ENCODE peak calls at places on chromosomes 7 and 10, in eight cellular contexts. M, L, H, S, X, B, G and A are unnamed samples.

GRCh38 chr10:79190740-79191261 is 122.0 kb downstream of the ZMIZ1 start:
- DNase-seq in B (no peak), X (no peak), M (no peak), S (no peak), H (no peak), G (no peak), L (no peak), A (no peak)

GRCh38 chr10:97683556-97684357 is 3.3 kb downstream of the AVPI1 start:
- DNase-seq in M (peak; percentile 66), X (no peak), B (no peak), L (peak; percentile 64), H (no peak), G (no peak), S (no peak), A (no peak)

GRCh38 chr10:13352519-13352918 is 4.4 kb upstream of the SEPHS1 start:
- DNase-seq in H (peak; percentile 28), B (no peak), M (no peak), S (no peak), G (no peak), L (no peak), X (no peak), A (no peak)

GRCh38 chr7:55774327-55775050 is 88.1 kb downstream of the SEPTIN14 start:
- DNase-seq in L (no peak), X (peak; percentile 52), S (no peak), H (no peak), M (peak; percentile 76), G (no peak), B (no peak), A (no peak)

GRCh38 chr7:23337374-23337773 is 38.2 kb downstream of the MALSU1 start:
- DNase-seq in X (no peak), G (no peak), B (no peak), S (no peak), L (no peak), M (no peak), H (no peak), A (no peak)

GRCh38 chr10:73876157-73876556 is 1.8 kb upstream of the CAMK2G start:
- DNase-seq in L (no peak), B (no peak), X (no peak), H (no peak), M (no peak), S (no peak), G (no peak), A (no peak)

GRCh38 chr7:132001166-132001565 is 444.7 kb upstream of the PODXL start:
- DNase-seq in L (no peak), S (no peak), M (no peak), X (no peak), B (no peak), H (no peak), G (no peak), A (no peak)

GRCh38 chr7:35617076-35617475 is 77.9 kb downstream of the HERPUD2 start:
- DNase-seq in S (no peak), X (no peak), G (no peak), L (no peak), H (no peak), B (no peak), M (no peak), A (no peak)

GRCh38 chr7:41199136-41199535 is 503.8 kb downstream of the INHBA start:
- DNase-seq in H (no peak), G (no peak), L (no peak), X (no peak), B (no peak), M (no peak), S (no peak), A (no peak)

GRCh38 chr7:27194641-27195379 is 5.1 kb downstream of the HOXA13 start:
- DNase-seq in M (no peak), X (no peak), G (no peak), S (no peak), B (no peak), L (no peak), H (no peak), A (no peak)

GRCh38 chr7:133364959-133365680 is 112.2 kb downstream of the EXOC4 start:
- DNase-seq in X (no peak), B (no peak), S (no peak), H (no peak), G (no peak), M (peak; percentile 23), L (no peak), A (no peak)
- TF ChIP-seq CTCF in X (no peak), B (no peak), S (no peak), H (no peak), G (no peak), M (no peak), L (no peak), A (no peak)

GRCh38 chr10:71456631-71457030 is 59.9 kb downstream of the CDH23 start:
- DNase-seq in H (no peak), B (no peak), G (no peak), M (no peak), S (no peak), L (no peak), X (no peak), A (no peak)
- TF ChIP-seq CTCF in H (no peak), B (no peak), G (no peak), M (no peak), S (no peak), L (no peak), X (no peak), A (no peak)

DNA sequence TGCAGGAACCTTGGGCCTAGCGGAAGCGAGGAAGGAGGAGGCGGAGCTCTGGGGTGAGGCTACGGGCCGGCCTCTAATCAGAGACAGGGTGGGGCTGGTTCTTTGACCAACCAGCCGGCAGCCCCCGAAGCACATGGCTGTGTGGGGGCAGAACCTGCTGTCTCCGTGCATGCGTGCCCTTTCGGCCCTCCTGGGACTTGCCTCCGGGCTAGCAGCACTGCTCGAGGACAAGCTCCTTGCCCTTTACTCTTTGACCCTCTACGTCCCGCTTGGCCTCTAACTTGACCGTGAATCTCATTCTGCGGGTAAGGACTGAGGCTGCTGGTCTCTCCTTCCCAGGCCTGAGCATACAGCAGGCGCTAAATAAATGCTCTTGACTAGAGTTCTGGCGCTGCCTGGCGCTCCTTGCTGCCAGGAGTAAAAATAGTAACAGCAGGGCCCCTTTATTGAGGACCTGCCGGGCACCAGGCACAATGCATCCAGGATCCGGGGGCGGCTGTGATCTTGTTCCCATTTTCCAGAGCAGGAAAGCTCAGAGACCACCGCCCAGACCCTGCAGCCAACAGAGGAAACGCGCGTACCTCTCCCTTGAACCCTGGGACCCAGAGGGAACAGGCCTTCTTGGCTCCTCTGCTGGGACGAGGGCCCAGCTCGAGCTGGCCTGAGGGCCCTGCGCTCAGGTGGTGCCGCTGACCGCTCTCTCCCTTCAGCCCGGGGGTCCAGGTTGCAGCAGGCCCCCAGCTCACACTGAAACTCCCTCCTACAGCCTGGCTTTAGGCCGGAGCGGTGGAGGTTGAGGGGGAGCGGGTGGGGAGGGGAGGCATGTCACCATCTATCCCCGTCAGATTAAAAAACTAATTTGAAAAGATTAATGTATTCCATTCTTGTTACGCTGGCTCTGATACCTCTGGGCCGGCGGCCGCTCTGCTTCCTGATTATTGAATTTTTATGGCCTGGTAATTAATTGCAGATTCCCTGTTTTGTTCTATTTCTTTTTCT is 2.7 kb upstream of the COMTD1 start:
- DNase-seq in X (no peak), M (no peak), H (no peak), L (no peak), B (no peak), G (no peak), S (no peak), A (no peak)
- TF ChIP-seq CTCF in X (no peak), M (no peak), H (no peak), L (no peak), B (no peak), G (no peak), S (no peak), A (no peak)

DNA sequence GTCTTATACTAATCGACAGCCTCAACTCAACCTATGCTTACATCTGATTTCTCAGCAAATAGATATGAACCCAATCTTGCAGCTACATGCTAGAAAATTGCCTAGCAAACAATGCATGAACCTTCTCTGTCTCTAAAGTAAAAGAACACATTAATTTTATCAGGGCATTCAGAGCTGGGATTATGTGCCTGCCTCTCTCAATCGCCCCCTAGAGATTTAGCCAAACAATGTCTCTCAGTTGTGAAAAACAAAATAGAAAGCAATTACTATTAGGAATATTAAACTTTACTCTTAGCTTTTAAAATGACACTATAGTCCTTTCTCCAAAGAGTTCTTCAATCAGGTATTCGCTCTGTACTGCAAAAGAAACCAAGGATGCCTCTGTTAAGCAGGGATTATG is 737.1 kb downstream of the PARD3 start:
- DNase-seq in X (no peak), H (no peak), M (no peak), S (no peak), L (no peak), G (no peak), B (no peak), A (no peak)
- TF ChIP-seq CTCF in X (no peak), H (no peak), M (no peak), S (no peak), L (no peak), G (peak; percentile 8), B (no peak), A (peak; percentile 3)

DNA sequence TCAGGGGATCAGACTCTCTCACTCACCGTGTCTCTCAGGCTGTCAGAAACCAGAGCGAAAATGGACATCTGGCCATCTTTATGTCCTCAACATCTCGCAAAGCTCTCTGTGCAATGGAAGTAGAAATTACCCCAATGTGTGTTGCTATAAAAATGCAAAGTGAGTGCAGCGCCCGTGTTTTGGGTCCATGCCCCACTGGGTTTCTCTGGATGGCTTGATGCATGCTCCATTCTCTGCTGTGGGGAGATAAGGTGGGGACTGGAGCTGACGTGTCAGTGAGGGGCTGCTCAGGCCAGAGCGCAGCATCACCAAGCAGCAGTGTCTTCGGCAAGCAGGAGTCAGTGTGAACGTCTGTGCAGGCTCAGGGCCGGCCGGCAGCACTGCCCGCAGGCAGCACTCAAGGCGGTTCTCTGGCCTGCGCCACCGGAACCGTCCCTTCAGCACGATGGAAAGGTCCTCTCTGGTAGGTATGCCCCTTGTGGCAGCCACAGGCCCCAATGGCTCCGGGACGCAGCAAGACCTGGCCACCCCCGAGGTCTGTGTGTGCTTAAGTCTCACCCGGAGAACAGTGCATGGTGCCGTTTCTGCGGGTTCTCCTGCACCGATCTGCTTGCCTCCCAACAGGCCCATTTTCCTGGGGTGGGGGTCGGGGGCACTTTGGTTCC is 30.2 kb downstream of the WDR86 start:
- DNase-seq in L (no peak), M (no peak), G (no peak), S (no peak), X (no peak), B (no peak), H (no peak), A (peak; percentile 15)
- TF ChIP-seq CTCF in L (no peak), M (no peak), G (no peak), S (no peak), X (no peak), B (no peak), H (no peak), A (no peak)

DNA sequence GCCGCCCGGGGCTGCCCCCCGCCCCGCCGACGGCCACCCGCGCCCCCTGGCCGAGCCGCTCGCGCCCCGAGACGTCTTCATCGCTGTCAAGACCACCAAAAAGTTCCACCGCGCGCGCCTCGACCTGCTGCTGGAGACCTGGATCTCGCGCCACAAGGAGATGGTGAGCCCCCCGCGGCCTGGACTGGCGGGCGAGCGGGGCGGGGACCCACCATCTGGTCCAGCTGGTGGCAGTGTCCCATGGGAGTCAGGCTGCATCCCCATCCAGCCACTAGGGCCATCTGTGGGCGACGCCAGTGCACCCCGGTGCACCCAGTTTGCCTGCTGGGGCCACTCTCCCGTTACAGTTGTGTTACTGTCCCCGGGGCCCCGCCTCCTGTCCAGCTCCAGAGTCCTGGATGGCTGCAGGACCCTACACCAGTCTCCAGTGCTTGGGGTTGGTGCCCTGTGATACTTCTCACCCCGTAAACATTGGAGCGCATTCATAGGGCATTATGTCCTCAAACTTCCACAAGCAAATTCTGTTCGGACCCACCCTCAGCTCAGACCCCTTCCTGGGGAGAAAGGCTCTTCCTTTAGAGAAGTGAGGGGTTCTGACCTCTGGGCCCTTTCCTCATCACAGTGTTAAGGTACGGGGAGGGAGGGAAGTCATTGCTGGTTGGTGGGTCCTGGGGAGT is 695 bp downstream of the LFNG start:
- DNase-seq in G (no peak), M (no peak), L (peak; percentile 80), H (no peak), S (peak; percentile 39), X (no peak), B (no peak), A (peak; percentile 68)
- TF ChIP-seq CTCF in G (no peak), M (peak; percentile 16), L (peak; percentile 37), H (no peak), S (peak; percentile 24), X (peak; percentile 49), B (no peak), A (no peak)